ENCODE peak calls at places on chromosomes 5 and 9, in six cellular contexts. Z is ascending aorta; C is CD8-positive, alpha-beta T cell; R is cardiac muscle cell; E is stomach; G is fibroblast of lung. H is an unnamed sample.

GRCh38 chr5:177446184-177447065 is at the start of gene PRR7:
- DNase-seq in G (peak; percentile 57), C (peak; percentile 51), Z (no peak), R (peak; percentile 74), E (peak; percentile 66), H (peak; percentile 88)

GRCh38 chr5:39992617-39993203 is 567.9 kb upstream of the DAB2 start:
- DNase-seq in C (no peak), G (peak; percentile 5), R (no peak), E (no peak), Z (no peak), H (peak; percentile 11)

GRCh38 chr5:31393126-31393525 is 138.8 kb downstream of the DROSHA start:
- DNase-seq in R (no peak), C (no peak), Z (no peak), G (no peak), E (no peak), H (no peak)

GRCh38 chr5:135234242-135235000 is 164.6 kb downstream of the MACROH2A1 start:
- DNase-seq in Z (peak; percentile 34), G (no peak), R (no peak), C (no peak), E (peak; percentile 41), H (no peak)

GRCh38 chr5:103927739-103928138 is 365.1 kb upstream of the NUDT12 start:
- DNase-seq in Z (no peak), G (no peak), C (no peak), R (no peak), E (no peak), H (no peak)

GRCh38 chr9:89470239-89470638 is 27.7 kb downstream of the SEMA4D start:
- DNase-seq in R (no peak), G (peak; percentile 8), C (no peak), E (no peak), Z (no peak), H (no peak)

GRCh38 chr5:132011561-132012384 is at the start of gene ACSL6:
- DNase-seq in Z (peak; percentile 61), C (peak; percentile 14), E (peak; percentile 51), G (no peak), R (no peak), H (peak; percentile 50)

GRCh38 chr5:166505086-166505485 is 1786.4 kb upstream of the WWC1 start:
- DNase-seq in Z (no peak), R (no peak), E (no peak), G (no peak), C (no peak), H (no peak)

GRCh38 chr9:85871008-85871407 is 69.9 kb upstream of the NAA35 start:
- DNase-seq in R (no peak), C (no peak), Z (no peak), G (no peak), E (no peak), H (no peak)

GRCh38 chr5:92147263-92147662 is 764.1 kb upstream of the ARRDC3 start:
- DNase-seq in E (no peak), R (no peak), C (no peak), Z (no peak), G (no peak), H (no peak)

GRCh38 chr5:123089971-123090640 is 1.1 kb downstream of the PRDM6 start:
- DNase-seq in R (peak; percentile 62), C (no peak), Z (no peak), G (no peak), E (no peak), H (peak; percentile 70)

GRCh38 chr9:1580215-1580614 is 434.9 kb upstream of the SMARCA2 start:
- DNase-seq in E (no peak), C (no peak), G (no peak), R (no peak), Z (no peak), H (no peak)

GRCh38 chr9:101307524-101308213 is 77.1 kb downstream of the BAAT start:
- DNase-seq in R (no peak), G (no peak), C (no peak), E (no peak), Z (no peak), H (no peak)

GRCh38 chr5:139565411-139566305 is 4.5 kb downstream of the UBE2D2 start:
- DNase-seq in C (peak; percentile 25), Z (peak; percentile 34), R (peak; percentile 52), E (no peak), G (no peak), H (no peak)

GRCh38 chr5:139566611-139567010 is 5.5 kb downstream of the UBE2D2 start:
- DNase-seq in G (no peak), R (peak; percentile 73), Z (no peak), E (no peak), C (no peak), H (peak; percentile 48)

GRCh38 chr5:132261881-132262845 is 4.7 kb downstream of the PDLIM4 start:
- DNase-seq in G (no peak), Z (peak; percentile 66), E (no peak), C (no peak), R (no peak), H (no peak)

GRCh38 chr5:530556-530955 is 6.3 kb upstream of the SLC9A3 start:
- DNase-seq in R (no peak), E (no peak), G (no peak), Z (no peak), C (no peak), H (no peak)

GRCh38 chr9:109604788-109605187 is 106.7 kb upstream of the PTPN3 start:
- DNase-seq in Z (no peak), E (no peak), R (peak; percentile 80), G (peak; percentile 14), C (no peak), H (no peak)

GRCh38 chr5:104355350-104355749 is 792.8 kb upstream of the NUDT12 start:
- DNase-seq in R (no peak), G (no peak), Z (no peak), C (no peak), E (no peak), H (no peak)

GRCh38 chr9:6598249-6598725 is 47.2 kb downstream of the GLDC start:
- DNase-seq in Z (no peak), C (no peak), R (peak; percentile 2), G (peak; percentile 42), E (no peak), H (no peak)

GRCh38 chr5:25119654-25120053 is 474.9 kb upstream of the CDH10 start:
- DNase-seq in Z (no peak), C (no peak), G (peak; percentile 5), R (no peak), E (no peak), H (peak; percentile 47)

GRCh38 chr9:37155601-37156000 is 35.2 kb downstream of the ZCCHC7 start:
- DNase-seq in Z (no peak), E (no peak), R (no peak), C (no peak), G (no peak), H (no peak)

GRCh38 chr9:71655778-71656177 is 112.5 kb downstream of the CEMIP2 start:
- DNase-seq in Z (no peak), C (no peak), E (no peak), G (no peak), R (no peak), H (no peak)

GRCh38 chr5:137718611-137719010 is 17.3 kb downstream of the KLHL3 start:
- DNase-seq in E (no peak), R (no peak), C (no peak), G (no peak), Z (no peak), H (no peak)

GRCh38 chr5:176176231-176176630 is 62.0 kb upstream of the SIMC1 start:
- DNase-seq in E (no peak), C (no peak), Z (no peak), G (no peak), R (no peak), H (no peak)

GRCh38 chr5:154857091-154857533 is 1.3 kb upstream of the CNOT8 start:
- DNase-seq in R (no peak), C (no peak), E (peak; percentile 82), Z (peak; percentile 93), G (no peak), H (peak; percentile 94)

GRCh38 chr9:26129216-26129615 is 451.0 kb upstream of the TUSC1 start:
- DNase-seq in R (no peak), G (no peak), C (no peak), E (no peak), Z (no peak), H (peak; percentile 72)

GRCh38 chr5:38426986-38427950 is 129.2 kb downstream of the LIFR start:
- DNase-seq in E (no peak), C (no peak), G (no peak), R (no peak), Z (no peak), H (no peak)

DNA sequence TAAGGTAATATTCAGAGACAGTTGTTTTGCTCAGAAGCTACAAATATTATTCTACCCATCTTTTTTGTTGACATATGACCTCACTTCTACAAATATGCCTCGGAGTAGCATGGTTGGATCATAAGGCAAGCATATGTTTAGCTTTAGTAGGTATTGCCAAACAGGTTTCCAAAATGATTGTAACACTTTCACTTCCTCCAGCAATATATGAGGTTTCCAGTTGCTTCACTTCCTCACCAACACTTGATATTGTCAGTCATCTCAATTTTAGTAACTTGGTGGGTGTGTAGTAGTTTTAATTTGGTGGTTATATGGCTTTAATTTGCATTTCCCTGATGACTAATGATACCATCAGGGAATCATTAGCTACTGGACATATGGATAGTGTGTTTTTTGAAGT is 46.7 kb downstream of the TNFSF8 start:
- DNase-seq in C (no peak), Z (no peak), E (no peak), G (no peak), R (no peak), H (no peak)
- H3K4me1 ChIP-seq in C (peaks cover 9% of the 10 kb centered on the region), Z (no peaks in the 10 kb centered on the region), E (no peaks in the 10 kb centered on the region), G (no peaks in the 10 kb centered on the region), R (no peaks in the 10 kb centered on the region), H (no peaks in the 10 kb centered on the region)

GRCh38 chr5:53997736-53998627 is 312.4 kb downstream of the ARL15 start:
- DNase-seq in E (no peak), C (no peak), G (no peak), Z (no peak), R (no peak), H (no peak)

GRCh38 chr5:53996008-53996407 is 314.4 kb downstream of the ARL15 start:
- DNase-seq in R (no peak), Z (no peak), E (no peak), G (no peak), C (no peak), H (no peak)

GRCh38 chr5:53991942-53992341 is 318.4 kb downstream of the ARL15 start:
- DNase-seq in R (peak; percentile 58), Z (no peak), E (no peak), C (no peak), G (peak; percentile 15), H (peak; percentile 13)

GRCh38 chr5:53994148-53994547 is 316.2 kb downstream of the ARL15 start:
- DNase-seq in E (no peak), Z (no peak), C (no peak), R (peak; percentile 79), G (peak; percentile 88), H (peak; percentile 81)
- H3K4me1 ChIP-seq in E (no peaks in the 10 kb centered on the region), Z (no peaks in the 10 kb centered on the region), C (no peaks in the 10 kb centered on the region), R (peaks cover 17% of the 10 kb centered on the region), G (peaks cover 4% of the 10 kb centered on the region), H (peaks cover 16% of the 10 kb centered on the region)

DNA sequence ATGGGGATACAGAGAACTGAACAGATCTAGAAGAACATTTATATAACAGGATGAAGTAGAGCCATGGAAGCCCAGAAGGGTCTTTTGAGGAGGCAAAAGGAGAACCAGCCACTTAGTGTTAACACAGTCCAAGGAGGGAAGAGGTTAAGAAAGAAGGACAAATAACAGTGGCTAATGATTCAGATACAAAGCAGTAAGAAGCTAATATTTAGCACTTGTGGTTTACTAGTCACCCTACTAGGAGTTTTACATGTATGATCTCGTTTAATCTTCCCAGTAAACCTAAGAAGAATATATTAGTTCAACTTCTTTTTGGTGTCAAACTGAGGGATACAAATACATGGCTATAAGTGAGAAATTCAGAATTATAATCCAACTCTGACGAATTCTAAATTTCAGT is 7.7 kb downstream of the FBXO4 start:
- DNase-seq in C (no peak), R (no peak), E (no peak), Z (no peak), G (no peak), H (no peak)
- H3K4me1 ChIP-seq in C (no peaks in the 10 kb centered on the region), R (peaks cover 7% of the 10 kb centered on the region), E (no peaks in the 10 kb centered on the region), Z (no peaks in the 10 kb centered on the region), G (no peaks in the 10 kb centered on the region), H (no peaks in the 10 kb centered on the region)

GRCh38 chr9:127117801-127118200 is 4.6 kb downstream of the ANGPTL2 start:
- DNase-seq in G (no peak), R (no peak), Z (no peak), E (no peak), C (no peak), H (no peak)
- H3K4me1 ChIP-seq in G (peaks cover 10% of the 10 kb centered on the region), R (peaks cover 5% of the 10 kb centered on the region), Z (peaks cover 6% of the 10 kb centered on the region), E (peaks cover 13% of the 10 kb centered on the region), C (peaks cover 24% of the 10 kb centered on the region), H (peaks cover 13% of the 10 kb centered on the region)